ENCODE peak calls at places on chromosomes 12 and 14, in four cellular contexts. E is CD8-positive, alpha-beta memory T cell; P is transverse colon; W is effector memory CD4-positive, alpha-beta T cell. V is an unnamed sample.

GRCh38 chr12:128388461-128388921 is 121.5 kb downstream of the TMEM132C start:
- DNase-seq in E (no peak), W (no peak), P (peak; percentile 14), V (no peak)

GRCh38 chr12:27595231-27595642 is 71.2 kb downstream of the PPFIBP1 start:
- DNase-seq in P (peak; percentile 10), E (no peak), W (no peak), V (no peak)

GRCh38 chr12:4444031-4444430 is 1.6 kb downstream of the FGF6 start:
- DNase-seq in E (no peak), W (no peak), P (no peak), V (peak; percentile 24)

GRCh38 chr12:90000721-90001120 is 292.1 kb upstream of the ATP2B1 start:
- DNase-seq in E (no peak), W (no peak), P (no peak), V (no peak)

GRCh38 chr12:94571556-94571955 is 78.8 kb downstream of the TMCC3 start:
- DNase-seq in W (no peak), P (peak; percentile 81), E (no peak), V (no peak)

GRCh38 chr12:52551466-52551865 is 1.5 kb downstream of the KRT71 start:
- DNase-seq in E (no peak), P (no peak), W (no peak), V (no peak)

GRCh38 chr14:99940064-99940463 is 125.2 kb upstream of the EVL start:
- DNase-seq in W (no peak), P (no peak), E (no peak), V (no peak)

GRCh38 chr14:50845166-50845565 is 14.2 kb upstream of the NIN start:
- DNase-seq in P (no peak), W (no peak), E (no peak), V (no peak)

GRCh38 chr14:20855652-20856291 is 35.4 kb upstream of the RNASE3 start:
- DNase-seq in P (peak; percentile 57), E (no peak), W (no peak), V (peak; percentile 70)

GRCh38 chr12:112233242-112233641 is 107.9 kb downstream of the TRAFD1 start:
- DNase-seq in W (no peak), E (no peak), P (no peak), V (no peak)

GRCh38 chr14:91570021-91570420 is 59.9 kb upstream of the PPP4R3A start:
- DNase-seq in W (no peak), E (no peak), P (no peak), V (no peak)

GRCh38 chr14:61322799-61323290 is 1.5 kb downstream of the PRKCH start:
- DNase-seq in P (no peak), E (no peak), W (peak; percentile 9), V (peak; percentile 38)

GRCh38 chr14:86790408-86791364 is 1202.3 kb downstream of the GALC start:
- DNase-seq in E (no peak), P (no peak), W (no peak), V (no peak)

GRCh38 chr14:52703225-52703624 is 3.8 kb upstream of the PSMC6 start:
- DNase-seq in W (no peak), P (peak; percentile 54), E (no peak), V (peak; percentile 69)

GRCh38 chr12:14846042-14846587 is 2.8 kb upstream of the ART4 start:
- DNase-seq in P (no peak), W (no peak), E (no peak), V (no peak)

GRCh38 chr12:63400746-63401145 is 249.7 kb upstream of the AVPR1A start:
- DNase-seq in P (no peak), W (no peak), E (no peak), V (no peak)

GRCh38 chr14:77088219-77088618 is 9.8 kb upstream of the CIPC start:
- DNase-seq in E (no peak), W (no peak), P (peak; percentile 83), V (peak; percentile 64)

GRCh38 chr14:96705422-96706092 is 91.6 kb upstream of the VRK1 start:
- DNase-seq in P (no peak), E (no peak), W (no peak), V (no peak)

GRCh38 chr12:31206038-31206670 is 119.8 kb downstream of the SINHCAF start:
- DNase-seq in E (no peak), P (no peak), W (no peak), V (no peak)

GRCh38 chr12:106840217-106840616 is 65.7 kb downstream of the RIC8B start:
- DNase-seq in P (no peak), W (no peak), E (no peak), V (no peak)

GRCh38 chr12:98431089-98431488 is 84.3 kb upstream of the TMPO start:
- DNase-seq in P (no peak), W (no peak), E (no peak), V (no peak)

GRCh38 chr12:87082756-87083155 is 826.6 kb upstream of the MGAT4C start:
- DNase-seq in E (no peak), P (no peak), W (no peak), V (no peak)

GRCh38 chr12:130357729-130358330 is 20.1 kb downstream of the PIWIL1 start:
- DNase-seq in W (no peak), E (no peak), P (no peak), V (no peak)

GRCh38 chr12:100268835-100269564 is 2.0 kb downstream of the SCYL2 start:
- DNase-seq in P (no peak), W (no peak), E (no peak), V (no peak)
- H3K4me3 ChIP-seq in P (no peak overlapping the region), W (no peak overlapping the region), E (no peak overlapping the region), V (no peak overlapping the region)

DNA sequence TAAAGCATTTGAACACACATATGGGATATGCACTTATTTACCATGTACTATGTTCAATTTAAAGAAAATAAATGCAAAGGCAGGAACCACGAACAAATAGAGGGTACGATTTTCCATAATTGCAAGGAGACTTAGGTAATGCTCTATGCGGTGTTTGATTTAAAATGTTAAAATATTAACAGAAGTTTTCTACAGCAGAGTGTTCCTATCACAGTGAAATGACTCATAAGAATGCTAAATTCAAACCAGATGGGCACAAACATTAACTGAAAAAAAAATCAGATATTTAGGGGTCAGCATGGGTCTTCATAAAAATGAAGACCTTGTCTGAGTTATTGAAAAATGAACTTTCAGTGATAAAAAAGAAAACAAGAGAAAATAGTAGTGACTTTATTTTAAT is 65.4 kb downstream of the LLPH start:
- DNase-seq in P (no peak), W (no peak), E (no peak), V (no peak)
- H3K27ac ChIP-seq in P (no peak overlapping the region), W (no peak overlapping the region), E (no peak overlapping the region), V (no peak overlapping the region)

DNA sequence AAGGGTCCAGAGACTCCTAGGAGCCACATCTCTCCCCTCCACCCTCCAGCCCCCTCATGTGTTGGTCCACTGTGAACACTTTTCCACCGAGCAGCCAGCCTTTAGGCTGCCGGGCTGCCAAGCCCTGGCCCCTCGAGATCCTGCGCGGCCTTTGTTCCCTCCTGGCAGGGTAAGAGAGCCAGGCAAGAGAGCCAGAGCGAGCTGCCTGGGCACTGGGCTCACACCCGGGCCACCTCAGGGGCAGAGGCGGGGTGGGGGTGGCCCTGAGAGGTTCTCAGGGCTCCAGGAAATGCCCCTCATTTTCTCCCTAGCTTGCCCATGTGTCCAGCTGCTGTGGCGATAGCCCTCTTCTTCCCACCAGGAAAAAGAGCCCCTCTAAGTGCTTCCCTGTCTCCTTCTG is 44.8 kb downstream of the LTBP2 start:
- DNase-seq in E (no peak), W (no peak), P (no peak), V (no peak)
- H3K4me3 ChIP-seq in E (no peak overlapping the region), W (no peak overlapping the region), P (no peak overlapping the region), V (no peak overlapping the region)

DNA sequence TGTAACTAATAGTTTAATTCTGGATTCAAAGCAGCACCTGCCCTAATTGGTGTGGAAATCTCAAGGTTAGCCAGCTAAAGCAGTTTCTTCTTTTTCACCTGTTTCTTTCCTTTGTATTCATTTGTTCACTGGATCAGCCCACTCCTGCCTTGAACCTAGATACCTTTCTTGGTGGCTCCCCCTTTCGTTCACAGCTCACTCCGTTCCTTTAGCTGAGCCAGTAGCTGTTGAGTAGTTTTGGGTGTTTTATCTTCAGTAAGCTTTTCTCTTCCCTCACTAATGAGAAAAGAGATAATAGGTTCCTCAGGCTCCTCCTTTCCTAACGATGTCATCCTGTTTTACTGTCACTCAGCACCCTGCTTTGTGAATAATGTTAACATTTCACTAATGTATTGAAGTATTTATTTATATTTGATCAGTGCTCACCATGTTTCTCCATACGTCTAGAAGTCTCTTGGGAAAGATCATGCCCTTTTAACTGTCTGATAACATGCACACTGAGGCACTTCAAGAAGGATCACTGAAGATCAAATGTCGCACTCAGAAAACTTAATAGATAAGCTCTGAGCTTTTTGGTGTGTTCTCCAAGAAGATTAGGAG is 121.1 kb downstream of the TGFB3 start:
- DNase-seq in W (no peak), E (no peak), P (no peak), V (no peak)
- H3K27ac ChIP-seq in W (no peak overlapping the region), E (no peak overlapping the region), P (peak overlapping the region; percentile 8), V (peak overlapping the region; percentile 64)

DNA sequence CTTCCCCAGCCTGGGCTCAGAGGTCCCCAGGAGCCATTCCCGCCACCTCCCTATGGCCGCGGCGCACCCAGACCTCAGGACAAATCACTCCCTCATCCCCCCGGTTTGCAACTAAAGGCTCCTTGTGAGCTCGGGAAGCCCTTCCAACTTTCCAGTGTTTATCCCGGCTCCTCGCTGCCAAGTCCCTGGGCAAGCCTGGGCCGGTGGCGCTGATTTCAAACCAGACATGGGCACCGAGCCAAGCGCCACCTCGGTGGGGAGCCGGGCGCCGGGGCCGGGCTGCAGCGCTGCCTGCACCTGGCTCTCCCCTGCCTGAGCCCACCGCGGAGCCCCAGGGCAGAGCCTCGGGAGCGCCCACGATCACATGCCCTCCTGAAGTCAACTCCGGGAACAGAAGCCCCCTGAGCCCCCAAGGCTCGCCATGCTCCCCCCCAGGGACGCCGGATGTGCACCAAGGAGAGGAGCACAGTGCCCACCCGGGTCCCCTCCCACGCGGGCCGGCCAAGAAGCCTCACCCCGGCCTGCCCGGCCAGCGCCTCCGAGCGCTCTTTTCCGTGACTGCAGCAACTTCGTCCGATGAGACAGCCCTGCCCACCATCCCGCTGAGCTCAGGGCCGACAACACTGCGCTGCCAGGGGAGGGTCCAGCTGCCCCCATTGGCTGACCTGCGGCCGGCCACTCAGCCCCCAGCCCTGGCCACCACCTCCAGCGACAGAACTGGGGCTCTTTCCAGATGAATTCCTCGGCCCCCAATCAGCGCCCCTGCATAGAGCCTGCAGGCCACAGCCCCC is 50.0 kb downstream of the NCOR2 start:
- DNase-seq in E (no peak), P (peak; percentile 70), W (no peak), V (peak; percentile 71)
- H3K4me3 ChIP-seq in E (no peak overlapping the region), P (peak overlapping the region; percentile 22), W (no peak overlapping the region), V (no peak overlapping the region)

GRCh38 chr14:68268197-68268596 is 448.6 kb downstream of the RAD51B start:
- DNase-seq in E (no peak), W (no peak), P (no peak), V (no peak)
- H3K27ac ChIP-seq in E (no peak overlapping the region), W (no peak overlapping the region), P (peak overlapping the region; percentile 78), V (no peak overlapping the region)

GRCh38 chr14:95073947-95074346 is 83.4 kb downstream of the DICER1 start:
- DNase-seq in E (no peak), W (no peak), P (no peak), V (no peak)
- H3K4me3 ChIP-seq in E (no peak overlapping the region), W (no peak overlapping the region), P (no peak overlapping the region), V (no peak overlapping the region)

DNA sequence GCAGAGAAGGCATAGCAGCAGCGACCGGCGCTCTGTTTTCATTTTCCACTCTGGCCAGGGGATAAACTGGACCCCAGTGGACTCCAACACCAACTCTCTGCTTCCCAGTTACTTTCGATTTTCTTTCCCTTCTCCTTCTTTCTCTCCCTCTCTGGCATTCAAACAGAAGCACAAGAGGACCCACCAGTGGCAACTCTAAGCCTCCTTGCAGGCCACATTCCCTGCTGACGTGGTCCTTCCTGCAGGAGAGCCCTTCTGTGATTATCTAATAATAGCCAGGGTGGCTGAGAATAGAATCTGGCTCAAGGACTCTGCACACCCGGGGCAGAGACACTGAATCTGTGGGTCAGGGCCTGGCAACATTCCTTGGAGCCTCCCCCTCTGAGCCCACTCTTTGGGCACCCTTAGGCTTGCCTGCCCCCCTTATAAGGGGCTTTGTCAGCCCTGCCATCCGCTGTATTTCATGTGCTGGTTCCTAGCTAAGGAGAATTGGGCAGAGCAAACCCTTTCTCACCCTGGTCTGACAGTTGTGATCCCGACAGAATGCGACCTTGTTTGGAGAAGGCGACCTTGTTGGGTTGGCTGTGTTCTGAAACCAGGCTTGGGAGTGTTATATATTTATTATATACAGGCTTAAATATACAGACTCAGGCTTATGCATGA is 8.2 kb upstream of the HOXC6 start:
- DNase-seq in P (no peak), E (no peak), W (no peak), V (no peak)
- H3K27ac ChIP-seq in P (peak overlapping the region; percentile 63), E (no peak overlapping the region), W (no peak overlapping the region), V (no peak overlapping the region)

V was measured in lung.